ENCODE peak calls at places on chromosomes 6 and 20, in eight cellular contexts. O, P, R, H, C, X, L and G are unnamed samples.
A peak's percentile ranks its signal among the peaks of the same experiment; 100 is the strongest.

GRCh38 chr6:125114248-125114858 is 39.2 kb upstream of the TPD52L1 start:
- DNase-seq in H (peak; percentile 68), L (peak; percentile 72), R (no peak), P (peak; percentile 83), X (peak; percentile 61), C (peak; percentile 48), O (peak; percentile 43), G (peak; percentile 47)

GRCh38 chr6:110528051-110528929 is 51.9 kb upstream of the SLC22A16 start:
- DNase-seq in P (peak; percentile 76), R (peak; percentile 38), C (peak; percentile 49), H (peak; percentile 66), O (peak; percentile 62), X (peak; percentile 88), L (no peak), G (peak; percentile 49)

GRCh38 chr6:36362551-36363389 is 24.7 kb downstream of the ETV7 start:
- DNase-seq in R (no peak), C (no peak), O (no peak), L (no peak), X (no peak), H (no peak), P (no peak), G (no peak)

GRCh38 chr20:58682656-58683055 is 9.9 kb upstream of the NPEPL1 start:
- DNase-seq in X (peak; percentile 70), C (no peak), L (no peak), O (no peak), H (no peak), P (no peak), R (no peak), G (no peak)

GRCh38 chr6:112215901-112216300 is 38.5 kb downstream of the LAMA4 start:
- DNase-seq in C (no peak), O (no peak), H (no peak), P (no peak), X (peak; percentile 41), L (no peak), R (no peak), G (no peak)

GRCh38 chr6:108796875-108797274 is 51.3 kb upstream of the ARMC2 start:
- DNase-seq in P (no peak), X (peak; percentile 15), O (no peak), R (no peak), C (no peak), L (no peak), H (no peak), G (no peak)

GRCh38 chr20:8790442-8791074 is 278.3 kb upstream of the PLCB4 start:
- DNase-seq in R (no peak), L (no peak), O (peak; percentile 61), P (peak; percentile 70), C (peak; percentile 63), H (peak; percentile 57), X (peak; percentile 60), G (peak; percentile 48)

GRCh38 chr6:37451411-37452273 is 18.6 kb downstream of the CMTR1 start:
- DNase-seq in C (no peak), R (no peak), P (no peak), H (no peak), O (no peak), X (no peak), L (no peak), G (no peak)

GRCh38 chr6:35428421-35429149 is 23.6 kb upstream of the FANCE start:
- DNase-seq in R (no peak), O (peak; percentile 82), P (no peak), L (no peak), H (no peak), C (no peak), X (peak; percentile 24), G (no peak)

GRCh38 chr20:845226-845868 is 11.8 kb downstream of the FAM110A start:
- DNase-seq in R (no peak), L (no peak), C (no peak), H (no peak), P (no peak), X (no peak), O (no peak), G (peak; percentile 27)

GRCh38 chr6:152701081-152701862 is 3.6 kb downstream of the MYCT1 start:
- DNase-seq in O (no peak), P (no peak), L (no peak), C (no peak), H (no peak), X (peak; percentile 62), R (no peak), G (no peak)

GRCh38 chr6:36145495-36145894 is 15.2 kb downstream of the MAPK13 start:
- DNase-seq in C (no peak), X (no peak), L (no peak), H (no peak), P (no peak), R (no peak), O (no peak), G (no peak)

GRCh38 chr6:158803733-158804143 is 15.4 kb downstream of the EZR start:
- DNase-seq in R (no peak), O (no peak), X (no peak), P (peak; percentile 89), L (no peak), H (peak; percentile 62), C (no peak), G (no peak)

GRCh38 chr6:107712523-107713213 is 111.4 kb downstream of the SCML4 start:
- DNase-seq in P (no peak), L (peak; percentile 81), O (no peak), C (no peak), R (no peak), X (peak; percentile 86), H (no peak), G (no peak)

GRCh38 chr20:52083627-52084232 is 107.8 kb downstream of the ZFP64 start:
- DNase-seq in O (peak; percentile 73), R (no peak), H (peak; percentile 56), L (peak; percentile 66), P (peak; percentile 66), C (peak; percentile 69), X (peak; percentile 75), G (peak; percentile 72)

DNA sequence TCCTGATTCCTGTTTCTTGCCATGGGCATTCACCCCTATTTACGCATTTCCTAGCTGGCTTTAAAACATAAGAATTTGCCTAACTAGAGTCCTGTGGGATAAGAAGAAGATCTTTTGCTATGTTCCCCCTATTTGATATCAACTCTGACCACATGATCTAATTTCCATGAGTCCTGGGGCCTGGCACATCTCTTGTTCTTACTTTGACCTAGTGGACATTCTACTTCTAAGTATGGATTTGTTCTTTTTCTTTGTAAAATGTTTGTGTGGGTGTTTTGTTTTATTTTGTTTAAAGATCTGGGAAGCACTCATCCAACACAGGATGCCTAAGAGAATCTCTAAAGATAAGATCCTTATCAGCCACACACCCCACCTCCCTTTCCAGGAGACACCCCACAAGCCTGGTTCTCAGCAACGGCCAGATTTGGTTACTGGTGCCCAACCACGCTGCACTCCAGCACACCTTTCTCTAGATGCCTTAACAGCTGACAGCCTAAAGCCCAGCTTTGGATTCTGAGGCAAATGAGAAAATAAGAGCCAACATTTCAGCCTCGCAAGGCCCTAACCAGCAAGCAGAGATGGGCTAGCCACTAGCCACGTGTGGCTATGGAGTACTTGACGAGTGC is 74.7 kb downstream of the SLC23A2 start:
- DNase-seq in H (no peak), O (no peak), P (no peak), L (no peak), X (no peak), R (no peak), C (no peak), G (no peak)
- H3K27ac ChIP-seq in H (peak overlapping the region; percentile 74), O (no peak overlapping the region), P (peak overlapping the region; percentile 35), L (no peak overlapping the region), X (peak overlapping the region; percentile 1), R (peak overlapping the region; percentile 42), C (peak overlapping the region; percentile 26), G (peak overlapping the region; percentile 45)

GRCh38 chr6:28589234-28589951 is 63.7 kb downstream of the GPX5 start:
- DNase-seq in X (peak; percentile 95), H (peak; percentile 64), C (peak; percentile 97), O (peak; percentile 95), L (no peak), R (peak; percentile 32), P (no peak), G (peak; percentile 77)
- H3K4me3 ChIP-seq in X (peak overlapping the region; percentile 35), H (no peak overlapping the region), C (peak overlapping the region; percentile 40), O (peak overlapping the region; percentile 82), L (no peak overlapping the region), R (no peak overlapping the region), P (no peak overlapping the region), G (no peak overlapping the region)

GRCh38 chr20:50190251-50191064 is at the start of gene CEBPB:
- DNase-seq in L (peak; percentile 97), H (peak; percentile 92), P (peak; percentile 94), R (peak; percentile 92), O (peak; percentile 90), C (peak; percentile 93), X (peak; percentile 88), G (peak; percentile 95)
- TF ChIP-seq POLR2A in L (peak; percentile 96), H (peak; percentile 99), P (peak; percentile 99), R (peak; percentile 96), O (no peak), C (peak; percentile 99), X (peak; percentile 99), G (peak; percentile 100)

GRCh38 chr20:48739395-48740268 is 88.2 kb downstream of the PREX1 start:
- DNase-seq in X (no peak), R (no peak), C (no peak), P (no peak), L (no peak), H (no peak), O (no peak), G (no peak)
- H3K27ac ChIP-seq in X (no peak overlapping the region), R (no peak overlapping the region), C (no peak overlapping the region), P (no peak overlapping the region), L (no peak overlapping the region), H (no peak overlapping the region), O (no peak overlapping the region), G (no peak overlapping the region)

DNA sequence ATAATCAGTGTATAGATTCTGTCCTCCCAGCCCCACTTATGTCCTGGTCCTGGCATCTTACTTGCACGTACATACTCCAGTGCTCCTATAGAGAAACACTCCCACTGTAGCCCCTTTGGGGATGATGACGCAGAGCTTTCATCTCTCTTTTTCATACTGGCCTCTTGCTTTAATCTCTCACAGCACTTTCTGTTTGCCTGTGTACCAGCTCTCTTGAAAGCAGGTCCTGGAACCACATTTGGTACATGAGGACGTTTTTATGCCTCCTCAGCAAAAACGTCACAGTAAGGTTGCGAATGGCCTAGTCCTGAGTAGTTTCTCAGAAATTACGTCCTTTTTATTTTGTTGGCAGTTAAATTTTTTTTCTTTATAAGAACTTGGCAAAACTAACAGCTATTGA is 10.8 kb downstream of the L3MBTL3 start:
- DNase-seq in O (no peak), P (no peak), C (no peak), R (no peak), L (no peak), H (no peak), X (no peak), G (peak; percentile 69)
- H3K4me3 ChIP-seq in O (no peak overlapping the region), P (no peak overlapping the region), C (no peak overlapping the region), R (no peak overlapping the region), L (no peak overlapping the region), H (no peak overlapping the region), X (no peak overlapping the region), G (no peak overlapping the region)

GRCh38 chr20:56373942-56374341 is 15.2 kb downstream of the FAM210B start:
- DNase-seq in O (peak; percentile 70), C (peak; percentile 72), X (peak; percentile 98), R (no peak), P (no peak), H (peak; percentile 20), L (no peak), G (peak; percentile 22)
- TF ChIP-seq POLR2A in O (no peak), C (no peak), X (no peak), R (no peak), P (no peak), H (no peak), L (no peak), G (peak; percentile 21)